ENCODE peak calls at places on chromosomes 4 and X, in six cellular contexts. Z is IMR-90, N is GM23248, M is hepatocyte, G is adrenal gland, Y is gastrocnemius medialis. T is an unnamed sample.

GRCh38 chrX:119427024-119427794 is 28.1 kb downstream of the SLC25A43 start:
- DNase-seq in Z (peak; percentile 34), N (peak; percentile 26), M (no peak), G (peak; percentile 46), Y (no peak), T (no peak)

GRCh38 chr4:77819836-77820679 is 890 bp upstream of the CNOT6L start:
- DNase-seq in Z (peak; percentile 70), N (peak; percentile 95), M (peak; percentile 97), G (peak; percentile 94), Y (peak; percentile 90), T (peak; percentile 95)

GRCh38 chr4:183008492-183008891 is 90.6 kb upstream of the WWC2 start:
- DNase-seq in Z (no peak), N (no peak), M (no peak), G (no peak), Y (no peak), T (no peak)

GRCh38 chr4:3256230-3257124 is 7.5 kb downstream of the MSANTD1 start:
- DNase-seq in Z (no peak), N (no peak), M (no peak), G (no peak), Y (no peak), T (no peak)

GRCh38 chr4:1644906-1645657 is 39.0 kb downstream of the FAM53A start:
- DNase-seq in Z (no peak), N (peak; percentile 50), M (peak; percentile 71), G (no peak), Y (no peak), T (no peak)

GRCh38 chr4:93659629-93660028 is 168.9 kb upstream of the ATOH1 start:
- DNase-seq in Z (peak; percentile 30), N (no peak), M (no peak), G (no peak), Y (no peak), T (no peak)

GRCh38 chrX:95056901-95057300 is 1382.9 kb downstream of the FAM133A start:
- DNase-seq in Z (peak; percentile 4), N (peak; percentile 36), M (no peak), G (no peak), Y (no peak), T (no peak)

GRCh38 chrX:45623266-45623665 is 422.6 kb upstream of the DIPK2B start:
- DNase-seq in Z (peak; percentile 91), N (peak; percentile 83), M (peak; percentile 24), G (no peak), Y (no peak), T (no peak)

GRCh38 chrX:65706041-65706828 is 38.8 kb downstream of the MSN start:
- DNase-seq in Z (peak; percentile 85), N (peak; percentile 83), M (no peak), G (peak; percentile 65), Y (peak; percentile 9), T (peak; percentile 46)

GRCh38 chr4:40719008-40719623 is 30.6 kb upstream of the NSUN7 start:
- DNase-seq in Z (peak; percentile 64), N (peak; percentile 63), M (peak; percentile 79), G (no peak), Y (no peak), T (no peak)

GRCh38 chr4:128524311-128524710 is 236.7 kb upstream of the PGRMC2 start:
- DNase-seq in Z (peak; percentile 65), N (peak; percentile 96), M (peak; percentile 39), G (peak; percentile 69), Y (peak; percentile 23), T (no peak)

GRCh38 chrX:19855700-19856381 is 31.6 kb downstream of the SH3KBP1 start:
- DNase-seq in Z (no peak), N (peak; percentile 57), M (no peak), G (no peak), Y (no peak), T (no peak)

GRCh38 chr4:99405433-99406115 is 29.6 kb downstream of the ADH7 start:
- DNase-seq in Z (peak; percentile 82), N (peak; percentile 83), M (peak; percentile 87), G (peak; percentile 87), Y (peak; percentile 55), T (peak; percentile 17)

GRCh38 chrX:25003066-25003849 is 12.5 kb downstream of the ARX start:
- DNase-seq in Z (no peak), N (no peak), M (peak; percentile 62), G (no peak), Y (no peak), T (no peak)

GRCh38 chrX:120023259-120023658 is 54.2 kb downstream of the RHOXF2B start:
- DNase-seq in Z (no peak), N (no peak), M (no peak), G (no peak), Y (no peak), T (no peak)

GRCh38 chr4:169159614-169160013 is 111.1 kb downstream of the SH3RF1 start:
- DNase-seq in Z (peak; percentile 76), N (peak; percentile 80), M (no peak), G (no peak), Y (no peak), T (no peak)

GRCh38 chr4:8478371-8478770 is 37.8 kb downstream of the TRMT44 start:
- DNase-seq in Z (no peak), N (no peak), M (no peak), G (no peak), Y (no peak), T (no peak)

GRCh38 chr4:60865238-60865637 is 334.9 kb upstream of the ADGRL3 start:
- DNase-seq in Z (no peak), N (no peak), M (no peak), G (no peak), Y (no peak), T (no peak)

GRCh38 chr4:1449833-1450741 is 43.8 kb upstream of the NKX1-1 start:
- DNase-seq in Z (no peak), N (no peak), M (peak; percentile 1), G (peak; percentile 15), Y (no peak), T (no peak)

GRCh38 chr4:66501986-66502385 is 831.7 kb upstream of the EPHA5 start:
- DNase-seq in Z (no peak), N (no peak), M (no peak), G (no peak), Y (no peak), T (no peak)

GRCh38 chr4:294732-295131 is 10.5 kb downstream of the ZNF732 start:
- DNase-seq in Z (no peak), N (no peak), M (no peak), G (no peak), Y (no peak), T (no peak)

GRCh38 chr4:288891-289290 is 16.4 kb downstream of the ZNF732 start:
- DNase-seq in Z (no peak), N (no peak), M (no peak), G (no peak), Y (no peak), T (no peak)
- H3K9me3 ChIP-seq in Z (peaks cover 24% of the 10 kb centered on the region), N (peaks cover 10% of the 10 kb centered on the region), M (peaks cover 3% of the 10 kb centered on the region), G (peaks cover 7% of the 10 kb centered on the region), Y (no peaks in the 10 kb centered on the region), T (peaks cover 3% of the 10 kb centered on the region)

GRCh38 chr4:147233-147632 is 22.9 kb downstream of the ZNF718 start:
- DNase-seq in Z (no peak), N (no peak), M (no peak), G (no peak), Y (no peak), T (no peak)
- H3K9me3 ChIP-seq in Z (peaks cover 41% of the 10 kb centered on the region), N (peaks cover 21% of the 10 kb centered on the region), M (peaks cover 68% of the 10 kb centered on the region), G (peaks cover 58% of the 10 kb centered on the region), Y (no peaks in the 10 kb centered on the region), T (peaks cover 34% of the 10 kb centered on the region)

GRCh38 chr4:271492-272103 is 33.7 kb downstream of the ZNF732 start:
- DNase-seq in Z (no peak), N (no peak), M (no peak), G (no peak), Y (no peak), T (no peak)
- H3K9me3 ChIP-seq in Z (peaks cover 22% of the 10 kb centered on the region), N (peaks cover 24% of the 10 kb centered on the region), M (peaks cover 45% of the 10 kb centered on the region), G (peaks cover 54% of the 10 kb centered on the region), Y (peaks cover 4% of the 10 kb centered on the region), T (peaks cover 36% of the 10 kb centered on the region)

DNA sequence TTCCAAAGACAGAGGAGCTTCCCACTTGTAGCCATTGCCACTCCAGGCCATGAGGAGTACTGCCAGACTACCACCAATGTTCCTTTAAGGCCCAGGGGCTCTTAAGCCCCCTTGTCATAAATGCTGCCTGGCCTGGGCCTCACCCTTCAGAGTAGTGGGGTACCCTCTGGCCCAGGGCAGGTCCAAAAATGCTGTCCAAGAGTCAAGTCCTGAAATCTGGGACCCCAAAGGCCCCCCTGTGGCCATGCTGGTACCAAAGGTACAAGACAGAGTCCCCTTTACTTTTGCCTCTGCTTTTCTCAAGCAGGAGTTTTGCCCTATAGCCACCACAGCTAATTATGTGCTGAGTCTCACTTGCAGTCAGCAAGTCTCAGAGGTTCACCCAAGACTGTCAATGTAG is 16.4 kb downstream of the RAB33B start:
- DNase-seq in Z (no peak), N (no peak), M (no peak), G (no peak), Y (no peak), T (no peak)
- H3K9me3 ChIP-seq in Z (peaks cover 8% of the 10 kb centered on the region), N (no peaks in the 10 kb centered on the region), M (no peaks in the 10 kb centered on the region), G (peaks cover 12% of the 10 kb centered on the region), Y (no peaks in the 10 kb centered on the region), T (no peaks in the 10 kb centered on the region)

GRCh38 chrX:153377727-153378126 is 23.4 kb downstream of the PNMA6E start:
- DNase-seq in Z (no peak), N (no peak), M (no peak), G (no peak), Y (no peak), T (no peak)
- H3K9me3 ChIP-seq in Z (peaks cover 2% of the 10 kb centered on the region), N (no peaks in the 10 kb centered on the region), M (no peaks in the 10 kb centered on the region), G (no peaks in the 10 kb centered on the region), Y (no peaks in the 10 kb centered on the region), T (no peaks in the 10 kb centered on the region)